ENCODE peak calls at places on chromosome 9, in eight cellular contexts. X is A549, B is GM23338, Z is HepG2, Q is SK-N-SH, K is HL-60, G is GM12878, L is K562. T is an unnamed sample.

GRCh38 chr9:116883676-116884075 is 196.6 kb downstream of the TRIM32 start:
- DNase-seq in X (no peak), B (no peak), Z (no peak), Q (no peak), K (no peak), G (no peak), L (no peak), T (no peak)

GRCh38 chr9:91474656-91475055 is 51.0 kb upstream of the NFIL3 start:
- DNase-seq in X (no peak), B (no peak), Z (no peak), Q (no peak), K (no peak), G (no peak), L (no peak), T (no peak)

GRCh38 chr9:89903076-89903475 is 298.3 kb downstream of the GADD45G start:
- DNase-seq in X (no peak), B (no peak), Z (no peak), Q (no peak), K (no peak), G (no peak), L (no peak), T (no peak)

GRCh38 chr9:136011703-136012496 is 50.7 kb upstream of the UBAC1 start:
- DNase-seq in X (no peak), B (no peak), Z (peak; percentile 97), Q (peak; percentile 94), K (no peak), G (no peak), L (peak; percentile 38), T (no peak)

GRCh38 chr9:3858961-3859360 is 333.2 kb upstream of the RFX3 start:
- DNase-seq in X (peak; percentile 62), B (no peak), Z (no peak), Q (no peak), K (no peak), G (no peak), L (no peak), T (no peak)

GRCh38 chr9:16563446-16563845 is 307.0 kb downstream of the BNC2 start:
- DNase-seq in X (no peak), B (no peak), Z (no peak), Q (no peak), K (no peak), G (no peak), L (no peak), T (no peak)

GRCh38 chr9:131682261-131682660 is 57.6 kb downstream of the RAPGEF1 start:
- DNase-seq in X (no peak), B (no peak), Z (no peak), Q (no peak), K (no peak), G (no peak), L (no peak), T (no peak)

GRCh38 chr9:109250311-109250741 is 70.5 kb downstream of the EPB41L4B start:
- DNase-seq in X (no peak), B (no peak), Z (peak; percentile 70), Q (no peak), K (no peak), G (no peak), L (no peak), T (no peak)

GRCh38 chr9:135811796-135812195 is 95.5 kb downstream of the CAMSAP1 start:
- DNase-seq in X (no peak), B (no peak), Z (no peak), Q (peak; percentile 61), K (no peak), G (no peak), L (no peak), T (no peak)

GRCh38 chr9:131039129-131039954 is 30.4 kb downstream of the LAMC3 start:
- DNase-seq in X (no peak), B (no peak), Z (no peak), Q (no peak), K (no peak), G (no peak), L (peak; percentile 62), T (no peak)

GRCh38 chr9:94757158-94757557 is 30.7 kb downstream of the AOPEP start:
- DNase-seq in X (no peak), B (no peak), Z (no peak), Q (no peak), K (no peak), G (no peak), L (no peak), T (no peak)

GRCh38 chr9:94607340-94607695 is 13.7 kb upstream of the FBP2 start:
- DNase-seq in X (no peak), B (no peak), Z (no peak), Q (no peak), K (no peak), G (no peak), L (no peak), T (no peak)

GRCh38 chr9:88587885-88588628 is 53.1 kb downstream of the NXNL2 start:
- DNase-seq in X (no peak), B (no peak), Z (no peak), Q (no peak), K (no peak), G (no peak), L (no peak), T (no peak)

DNA sequence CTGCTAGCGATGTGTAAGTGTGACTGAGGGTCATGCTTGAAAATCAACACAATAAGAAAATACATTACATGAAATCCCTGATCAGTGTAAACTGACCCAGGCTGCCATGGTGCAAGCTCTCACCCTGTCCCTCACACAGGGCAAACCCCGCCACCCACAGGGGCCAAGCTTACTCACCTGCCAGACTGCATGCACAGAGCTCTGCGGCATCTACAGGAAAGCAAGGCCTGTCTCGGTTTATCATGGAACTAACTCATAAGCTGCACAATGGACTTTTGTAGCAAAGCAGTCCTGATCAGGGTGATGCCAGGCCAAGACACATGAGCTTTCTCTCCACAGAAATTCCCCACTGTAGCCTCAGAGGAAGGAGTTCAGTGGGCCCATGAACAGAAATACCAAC is 9.7 kb downstream of the IPPK start:
- DNase-seq in X (no peak), B (no peak), Z (no peak), Q (no peak), K (no peak), G (no peak), L (no peak), T (no peak)
- TF ChIP-seq REST in X (no peak), B (no peak), Z (no peak), Q (no peak), K (no peak), G (no peak), L (no peak), T (no peak)

GRCh38 chr9:121253821-121254471 is 14.0 kb upstream of the GSN start:
- DNase-seq in X (no peak), B (peak; percentile 86), Z (no peak), Q (no peak), K (peak; percentile 67), G (no peak), L (no peak), T (no peak)

GRCh38 chr9:121253162-121253561 is 14.8 kb upstream of the GSN start:
- DNase-seq in X (no peak), B (no peak), Z (no peak), Q (no peak), K (no peak), G (no peak), L (peak; percentile 14), T (no peak)

GRCh38 chr9:121246821-121247511 is 21.0 kb upstream of the GSN start:
- DNase-seq in X (no peak), B (no peak), Z (no peak), Q (no peak), K (peak; percentile 44), G (no peak), L (peak; percentile 16), T (no peak)

GRCh38 chr9:121252104-121252851 is 15.7 kb upstream of the GSN start:
- DNase-seq in X (no peak), B (no peak), Z (no peak), Q (no peak), K (peak; percentile 86), G (no peak), L (no peak), T (no peak)

DNA sequence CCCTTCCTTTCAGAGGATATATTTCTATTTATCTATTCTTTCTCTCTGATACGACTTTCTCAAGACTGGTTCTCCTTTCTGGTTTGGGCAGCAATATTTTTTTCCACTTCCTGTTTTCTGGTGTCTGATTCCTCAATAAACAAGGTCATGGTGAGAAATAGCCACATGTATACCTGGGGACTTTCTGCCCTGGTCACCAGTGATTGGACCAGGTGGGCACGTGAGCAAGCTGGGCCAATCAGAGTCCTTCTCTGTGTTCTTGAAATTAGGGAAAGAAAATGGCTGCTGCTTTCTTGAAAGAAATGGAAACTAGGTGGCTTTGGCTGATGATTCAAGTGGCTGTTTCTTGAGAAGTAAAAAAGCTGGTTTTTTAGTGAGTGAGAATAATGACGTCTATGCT is 18.4 kb upstream of the GSN start:
- DNase-seq in X (peak; percentile 38), B (no peak), Z (no peak), Q (no peak), K (peak; percentile 95), G (peak; percentile 40), L (peak; percentile 68), T (no peak)
- TF ChIP-seq REST in X (no peak), B (no peak), Z (no peak), Q (no peak), K (no peak), G (no peak), L (no peak), T (no peak)

DNA sequence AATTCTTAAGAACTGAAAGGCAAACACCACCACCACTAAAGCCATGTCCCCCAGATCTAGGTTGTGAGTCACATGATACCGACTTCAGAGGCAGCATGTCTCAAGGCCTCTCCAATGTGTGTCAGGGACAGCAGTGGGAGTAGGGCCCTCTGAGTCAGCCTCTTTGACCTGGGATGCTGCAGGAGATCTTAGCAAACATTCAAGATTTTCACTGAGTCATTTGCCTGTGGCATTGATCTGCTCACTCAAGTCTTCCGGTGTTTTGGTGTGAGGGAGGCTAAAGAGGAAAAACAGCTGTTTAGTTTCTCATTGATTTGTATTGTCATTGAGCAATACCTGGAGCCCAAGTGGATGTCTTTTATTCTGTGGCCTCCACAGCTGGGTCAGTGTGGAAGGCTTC is 36.1 kb downstream of the TMC1 start:
- DNase-seq in X (peak; percentile 98), B (peak; percentile 2), Z (peak; percentile 59), Q (no peak), K (no peak), G (no peak), L (peak; percentile 61), T (peak; percentile 94)
- TF ChIP-seq REST in X (no peak), B (no peak), Z (no peak), Q (no peak), K (no peak), G (no peak), L (no peak), T (no peak)

DNA sequence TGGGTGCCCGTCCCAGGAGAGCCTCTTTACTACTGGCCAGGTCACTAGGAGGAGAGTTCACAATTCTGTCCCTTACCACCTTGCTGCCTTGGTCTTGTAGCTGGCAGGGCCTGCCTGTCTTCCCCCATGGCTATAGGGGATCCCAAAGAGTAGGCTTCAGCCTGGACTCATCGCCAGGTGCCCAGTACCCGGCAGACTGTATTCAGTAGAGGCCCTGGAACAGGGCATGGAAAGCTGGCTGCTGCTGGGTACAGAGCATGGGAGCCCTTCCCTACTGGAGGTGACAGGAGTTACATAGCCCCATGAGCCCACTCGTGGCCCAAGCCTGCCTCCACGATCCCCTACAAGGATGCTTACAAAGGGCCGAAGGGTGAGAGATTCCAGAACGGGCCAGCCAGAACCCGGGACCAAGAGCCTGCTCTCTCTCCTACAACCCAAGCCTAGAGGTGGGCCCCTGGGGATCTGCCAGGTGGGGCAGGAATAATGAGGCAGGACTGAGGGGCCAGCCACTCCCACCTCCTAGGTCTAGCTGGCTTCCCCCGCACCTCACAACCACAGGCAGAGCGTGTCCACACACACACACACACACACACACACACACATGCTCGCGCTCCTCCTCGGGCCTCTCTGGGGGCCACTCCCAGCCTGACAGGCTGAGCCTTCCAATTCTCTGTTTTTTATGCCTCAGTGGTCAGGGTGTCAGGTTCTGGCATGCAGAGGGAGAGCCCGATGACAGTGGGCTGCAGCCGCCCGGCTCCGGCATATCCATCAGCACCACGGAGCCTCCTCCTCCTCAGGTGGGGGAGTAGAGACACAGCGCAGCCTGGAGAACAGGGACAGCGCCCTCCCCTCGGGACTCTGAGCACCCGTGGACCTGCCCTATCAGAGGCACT is 186.0 kb downstream of the PAX5 start:
- DNase-seq in X (no peak), B (no peak), Z (no peak), Q (no peak), K (no peak), G (no peak), L (no peak), T (no peak)
- TF ChIP-seq REST in X (no peak), B (no peak), Z (no peak), Q (no peak), K (no peak), G (no peak), L (no peak), T (no peak)

T was measured in HCT116.